ENCODE peak calls at places on chromosomes 1 and 21, in nine cellular contexts. F is left lung; S is heart right ventricle; G is lower lobe of right lung; T is psoas muscle; V is CD8-positive, alpha-beta T cell; J is upper lobe of left lung; Q is A549; P is activated CD8-positive, alpha-beta T cell treated with anti-CD3 and anti-CD28 coated beads for 36 hours. A is an unnamed sample.

GRCh38 chr1:44355582-44356305 is 687 bp upstream of the ERI3 start:
- ATAC-seq in F (no peak), G (no peak), Q (peak), S (no peak), J (no peak), T (no peak), P (no peak), V (no peak), A (no peak)

GRCh38 chr21:42616366-42617340 is 36.8 kb upstream of the PDE9A start:
- ATAC-seq in Q (no peak), J (no peak), G (no peak), S (no peak), F (no peak), T (no peak), V (peak), P (peak), A (no peak)

GRCh38 chr1:119475866-119476439 is 31.1 kb upstream of the HSD3B1 start:
- ATAC-seq in G (peak), V (no peak), F (peak), T (no peak), Q (peak), S (no peak), P (peak), J (peak), A (no peak)

GRCh38 chr1:10897981-10898728 is 101.7 kb upstream of the CASZ1 start:
- ATAC-seq in F (no peak), S (no peak), P (no peak), Q (no peak), T (no peak), G (no peak), V (no peak), J (no peak), A (no peak)

GRCh38 chr1:22633697-22634463 is 2.5 kb upstream of the C1QA start:
- ATAC-seq in G (no peak), T (no peak), F (no peak), J (no peak), S (no peak), V (no peak), Q (no peak), P (no peak), A (no peak)

GRCh38 chr1:204427302-204427701 is 15.7 kb upstream of the PPP1R15B start:
- ATAC-seq in S (no peak), T (no peak), F (no peak), P (no peak), V (no peak), Q (no peak), J (no peak), G (no peak), A (no peak)

GRCh38 chr1:112054504-112054903 is 65.0 kb upstream of the KCND3 start:
- ATAC-seq in J (no peak), G (no peak), T (peak), P (no peak), F (no peak), S (peak), V (no peak), Q (no peak), A (no peak)

GRCh38 chr1:1244192-1244811 is 2.2 kb downstream of the C1QTNF12 start:
- ATAC-seq in Q (no peak), J (no peak), T (peak), F (no peak), V (no peak), G (no peak), S (no peak), P (no peak), A (no peak)

GRCh38 chr1:154621875-154622274 is 13.9 kb upstream of the ADAR start:
- ATAC-seq in S (peak), J (no peak), F (no peak), G (no peak), V (no peak), Q (no peak), T (no peak), P (peak), A (no peak)

GRCh38 chr1:156802421-156802820 is 14.2 kb downstream of the SH2D2A start:
- ATAC-seq in G (no peak), T (no peak), V (no peak), P (peak), S (no peak), Q (no peak), J (no peak), F (no peak), A (no peak)

GRCh38 chr1:109959632-109959973 is 25.0 kb upstream of the AHCYL1 start:
- ATAC-seq in Q (peak), F (no peak), G (peak), T (no peak), V (no peak), S (no peak), J (no peak), P (no peak), A (no peak)

GRCh38 chr1:116402333-116402732 is 29.3 kb downstream of the ATP1A1 start:
- ATAC-seq in J (no peak), Q (no peak), G (no peak), V (peak), T (no peak), F (no peak), S (no peak), P (no peak), A (no peak)

GRCh38 chr1:158400901-158401300 is 1.6 kb upstream of the OR10T2 start:
- ATAC-seq in G (no peak), V (no peak), T (no peak), Q (no peak), F (no peak), P (no peak), J (no peak), S (no peak), A (no peak)

GRCh38 chr1:184734972-184735371 is 19.7 kb downstream of the EDEM3 start:
- ATAC-seq in S (no peak), G (no peak), P (no peak), V (no peak), T (no peak), F (no peak), Q (no peak), J (no peak), A (no peak)

GRCh38 chr21:46307625-46308024 is 16.0 kb downstream of the C21orf58 start:
- ATAC-seq in J (no peak), T (no peak), V (no peak), Q (no peak), P (no peak), S (no peak), F (no peak), G (no peak), A (no peak)

GRCh38 chr1:194297999-194298598 is 1111.7 kb upstream of the B3GALT2 start:
- ATAC-seq in V (no peak), F (no peak), S (no peak), T (no peak), J (no peak), G (no peak), P (peak), Q (no peak), A (no peak)

GRCh38 chr1:208374391-208374941 is 130.3 kb upstream of the PLXNA2 start:
- ATAC-seq in Q (no peak), V (no peak), T (no peak), G (no peak), F (no peak), J (no peak), S (no peak), P (no peak), A (no peak)

GRCh38 chr1:150551784-150552691 is 2.8 kb downstream of the ADAMTSL4 start:
- ATAC-seq in Q (peak), J (peak), V (no peak), P (peak), F (peak), S (peak), G (peak), T (peak), A (peak)

GRCh38 chr1:172544481-172545104 is 11.6 kb downstream of the SUCO start:
- ATAC-seq in G (no peak), Q (no peak), S (no peak), V (no peak), P (peak), J (no peak), T (no peak), F (no peak), A (no peak)

GRCh38 chr1:184078564-184079107 is 27.1 kb downstream of the TSEN15 start:
- ATAC-seq in V (no peak), Q (no peak), F (peak), P (peak), T (no peak), G (no peak), J (no peak), S (peak), A (no peak)

DNA sequence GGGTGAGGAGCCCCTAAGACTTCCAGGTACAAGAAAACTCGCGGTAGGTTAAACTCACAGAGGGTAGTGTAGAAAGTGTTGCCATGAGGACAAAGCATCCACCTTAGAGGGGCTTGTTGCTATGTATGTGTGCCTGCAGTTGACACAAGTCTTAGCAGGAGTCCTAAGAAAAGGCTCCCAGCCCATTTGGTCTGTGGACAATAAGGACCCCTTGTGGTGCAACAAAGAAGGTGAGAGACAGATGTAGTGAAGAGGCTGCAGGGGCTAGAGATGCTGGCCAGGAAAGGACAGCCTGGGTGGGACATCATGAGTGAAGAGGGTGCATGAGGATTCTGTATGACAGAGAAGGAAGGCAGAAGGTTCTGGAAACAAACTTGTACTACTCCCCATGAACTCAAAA is 36.3 kb upstream of the IL10 start:
- ATAC-seq in F (peak), V (peak), J (peak), P (peak), Q (no peak), G (peak), S (peak), T (peak), A (no peak)
- TF ChIP-seq CTCF in F (no peak), V (peak), J (peak), P (peak), Q (no peak), G (peak), S (peak), T (peak), A (peak)

GRCh38 chr21:38333290-38334272 is 76.8 kb downstream of the KCNJ15 start:
- ATAC-seq in F (peak), J (no peak), V (no peak), S (peak), T (no peak), G (no peak), Q (no peak), P (no peak), A (no peak)
- TF ChIP-seq CTCF in F (peak), J (no peak), V (no peak), S (peak), T (no peak), G (peak), Q (no peak), P (no peak), A (no peak)

GRCh38 chr1:244431166-244431565 is 20.5 kb downstream of the ADSS2 start:
- ATAC-seq in V (no peak), G (no peak), F (no peak), P (no peak), S (no peak), Q (no peak), T (no peak), J (no peak), A (no peak)
- TF ChIP-seq CTCF in V (no peak), G (no peak), F (no peak), P (no peak), S (no peak), Q (no peak), T (no peak), J (no peak), A (no peak)

DNA sequence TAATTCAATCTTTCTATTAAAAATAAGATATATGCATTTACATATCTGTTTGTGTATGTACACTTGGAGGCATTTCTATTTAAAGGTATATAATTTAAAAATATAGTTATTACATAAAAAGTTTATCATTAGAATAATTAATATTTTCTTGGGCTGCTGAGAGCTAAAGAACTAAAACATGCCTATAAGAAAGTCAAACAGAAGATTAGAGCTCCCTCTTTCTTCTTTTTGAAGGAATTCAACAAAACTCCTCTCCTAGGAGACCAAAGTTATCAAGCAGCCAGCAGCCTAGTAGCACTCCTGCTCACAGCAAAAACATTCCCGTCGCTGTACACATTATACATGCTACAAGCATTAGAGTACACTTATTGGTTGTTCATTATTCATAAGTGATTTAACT is 216.5 kb downstream of the VAV3 start:
- ATAC-seq in Q (peak), G (no peak), P (no peak), S (no peak), F (peak), V (no peak), J (no peak), T (no peak), A (no peak)
- TF ChIP-seq CTCF in Q (peak), G (no peak), P (no peak), S (no peak), F (no peak), V (no peak), J (no peak), T (no peak), A (peak)

DNA sequence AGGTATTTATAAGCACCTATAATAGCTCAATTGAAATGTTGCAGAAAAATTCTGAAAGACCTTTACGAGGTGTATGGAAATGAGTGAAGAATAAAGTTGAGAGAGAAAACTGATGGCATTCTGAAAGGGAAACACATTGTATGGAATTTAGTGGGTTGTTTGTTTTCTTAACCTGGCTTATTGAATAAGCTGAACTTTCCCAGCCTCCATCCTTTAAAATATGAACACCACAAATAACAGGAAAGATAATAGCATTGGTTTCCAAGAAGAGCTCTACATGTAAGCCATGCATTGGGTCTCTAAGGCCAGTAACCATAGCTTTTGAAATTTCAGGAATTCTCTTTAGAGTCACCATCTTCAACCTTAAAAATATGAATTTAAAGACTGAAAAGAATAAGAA is 709.0 kb downstream of the USP25 start:
- ATAC-seq in P (no peak), V (no peak), J (no peak), S (no peak), T (no peak), Q (no peak), G (no peak), F (no peak), A (no peak)
- TF ChIP-seq CTCF in P (no peak), V (no peak), J (no peak), S (no peak), T (no peak), Q (no peak), G (no peak), F (no peak), A (no peak)

DNA sequence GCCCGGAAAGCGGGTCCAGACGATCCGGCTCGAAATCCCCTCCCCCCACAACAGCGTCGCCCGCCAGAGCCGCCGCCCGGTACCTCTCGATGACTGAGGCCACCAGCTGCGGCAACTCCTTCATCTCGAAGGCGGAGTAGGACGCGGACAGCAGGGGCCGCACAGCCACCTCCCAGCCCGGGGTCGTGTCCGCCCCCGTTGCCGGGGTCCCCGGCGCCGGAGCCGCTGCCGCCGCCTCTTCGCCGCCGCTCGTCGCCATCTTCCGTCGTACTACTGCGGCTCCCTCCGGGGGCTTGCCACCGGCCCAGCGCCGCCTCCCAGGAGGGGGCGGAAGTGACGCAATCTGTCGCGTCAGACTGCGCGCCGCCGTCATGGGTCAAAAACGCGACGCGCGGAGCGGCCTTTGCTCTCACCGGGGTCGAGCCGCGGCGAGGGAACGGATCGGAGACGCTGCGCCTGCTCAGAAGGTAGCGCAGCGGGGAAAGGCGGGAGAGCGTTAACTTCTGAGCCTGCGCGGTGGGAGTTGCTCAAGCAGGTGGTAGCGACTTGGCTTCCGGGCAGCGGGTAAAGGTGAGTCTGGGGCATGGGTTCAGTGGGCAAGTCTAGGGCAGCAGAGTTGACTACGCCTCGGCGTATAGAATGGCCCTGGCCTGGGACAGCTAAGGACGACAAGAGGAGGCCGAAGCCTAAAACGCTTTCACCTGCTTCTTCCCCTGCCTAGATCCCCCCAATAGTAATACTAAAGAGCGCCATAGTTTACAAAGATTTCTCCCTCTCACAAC is at the start of gene UBR4:
- ATAC-seq in V (peak), F (peak), J (peak), G (peak), S (peak), P (peak), Q (peak), T (peak), A (peak)
- TF ChIP-seq CTCF in V (no peak), F (no peak), J (peak), G (peak), S (no peak), P (no peak), Q (no peak), T (no peak), A (no peak)

DNA sequence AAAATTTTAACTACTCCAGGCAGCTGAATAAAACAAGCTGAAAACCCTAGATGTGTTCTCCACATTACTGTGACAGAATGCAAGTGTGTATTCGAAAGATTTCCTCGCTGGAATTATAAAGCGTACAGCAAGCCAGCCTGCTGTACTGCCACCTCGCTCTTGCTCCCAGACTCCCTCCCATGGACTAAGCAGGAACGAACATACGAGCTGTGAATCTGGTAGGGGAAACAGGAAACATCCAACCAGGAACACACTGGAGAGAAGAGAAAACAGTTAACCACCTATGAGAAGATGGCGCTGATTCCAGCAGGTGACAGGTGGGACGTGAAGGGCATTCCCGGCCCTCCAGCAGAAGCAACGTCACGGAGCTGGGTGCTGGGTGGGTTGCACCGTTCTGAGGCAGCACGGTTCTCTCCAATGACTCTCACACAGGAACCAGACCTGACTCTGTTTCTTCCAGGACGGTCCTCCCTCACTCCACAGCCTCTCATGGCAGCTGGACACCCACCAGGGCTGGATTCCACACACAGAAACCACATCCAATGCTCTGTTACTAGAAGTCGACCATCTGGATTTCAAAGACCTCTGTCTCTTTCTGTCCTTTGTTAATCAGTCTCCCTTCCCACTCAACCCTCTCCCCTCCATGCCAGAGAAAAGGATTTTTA is 219.2 kb downstream of the RERE start:
- ATAC-seq in G (peak), J (peak), F (peak), Q (peak), T (peak), P (no peak), S (peak), V (no peak), A (peak)
- TF ChIP-seq CTCF in G (peak), J (peak), F (peak), Q (no peak), T (peak), P (no peak), S (peak), V (no peak), A (peak)

DNA sequence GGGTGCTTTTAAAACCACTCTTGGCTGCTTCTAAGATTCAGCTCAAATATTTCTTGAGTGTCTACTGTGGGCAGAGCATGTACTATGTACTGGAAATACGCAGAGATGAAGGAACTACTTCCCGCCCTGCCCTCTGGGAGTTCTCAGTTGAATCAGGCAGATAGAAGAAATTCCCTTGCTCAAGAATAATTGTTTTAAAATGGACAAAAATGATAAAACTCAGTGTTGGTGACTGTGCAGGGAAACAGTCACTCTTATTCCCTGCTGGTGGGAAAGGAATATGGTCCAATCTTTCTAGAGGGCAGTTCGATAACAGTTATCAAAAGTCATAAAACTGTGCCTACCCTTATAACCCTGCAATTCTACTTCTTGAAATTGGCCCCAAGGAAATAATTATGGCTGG is 16.9 kb upstream of the GRHL3 start:
- ATAC-seq in G (peak), T (no peak), P (no peak), J (peak), F (peak), Q (no peak), S (no peak), V (no peak), A (peak)
- TF ChIP-seq CTCF in G (no peak), T (no peak), P (no peak), J (no peak), F (no peak), Q (no peak), S (no peak), V (no peak), A (no peak)

DNA sequence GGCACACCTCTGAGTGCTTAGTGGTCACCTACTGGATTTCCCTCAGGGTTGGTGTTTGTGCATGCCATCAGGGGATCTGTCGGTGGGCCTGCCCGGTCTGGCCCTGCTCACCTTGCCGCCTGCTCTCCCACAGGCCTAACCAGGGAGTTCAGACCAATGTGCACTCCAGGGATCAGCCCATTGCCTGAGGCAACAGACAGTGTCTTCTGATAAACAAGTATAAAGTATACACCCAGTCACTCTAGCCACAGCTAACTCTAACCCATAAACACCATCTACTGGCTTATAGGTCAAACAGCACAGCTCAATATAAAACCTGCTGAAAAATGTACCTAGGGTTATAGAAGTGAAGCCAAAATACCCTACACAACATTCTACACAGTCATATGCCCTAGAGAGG is 1300.0 kb downstream of the PLA2G4A start:
- ATAC-seq in J (no peak), T (no peak), V (no peak), P (no peak), F (no peak), S (no peak), G (no peak), Q (no peak), A (no peak)
- TF ChIP-seq CTCF in J (no peak), T (no peak), V (no peak), P (no peak), F (no peak), S (no peak), G (no peak), Q (no peak), A (no peak)

A was measured in gastroesophageal sphincter.